ENCODE peak calls at places on chromosomes 7 and 10, in nine cellular contexts. T is K562, I is H1, P is A549, H is transverse colon, Q is sigmoid colon, L is SK-N-SH, N is ovary, Z is HepG2. J is an unnamed sample.
A peak's percentile ranks its signal among the peaks of the same experiment; 100 is the strongest.

GRCh38 chr7:134752006-134752760 is 27.3 kb upstream of the CALD1 start:
- DNase-seq in Z (no peak), H (no peak), I (no peak), L (no peak), Q (no peak), N (no peak), T (no peak), P (no peak), J (no peak)

GRCh38 chr7:117567781-117568180 is 88.0 kb downstream of the CFTR start:
- DNase-seq in I (no peak), Z (no peak), N (no peak), L (no peak), Q (no peak), H (no peak), P (no peak), T (no peak), J (no peak)

GRCh38 chr10:80108576-80109239 is 23.8 kb upstream of the PLAC9 start:
- DNase-seq in Q (no peak), I (no peak), P (no peak), N (no peak), H (no peak), T (no peak), Z (no peak), L (no peak), J (no peak)

GRCh38 chr7:25669954-25670841 is 441.9 kb upstream of the NPVF start:
- DNase-seq in N (peak; percentile 62), P (no peak), Z (no peak), H (peak; percentile 24), I (no peak), T (no peak), Q (peak; percentile 83), L (no peak), J (peak; percentile 44)

GRCh38 chr10:1300218-1300617 is 244.0 kb downstream of the WDR37 start:
- DNase-seq in I (peak; percentile 11), P (no peak), T (no peak), N (no peak), Q (no peak), L (no peak), H (no peak), Z (no peak), J (no peak)

GRCh38 chr10:114306116-114306973 is 67.3 kb downstream of the VWA2 start:
- DNase-seq in Q (peak; percentile 45), H (no peak), N (no peak), I (no peak), T (no peak), P (peak; percentile 78), Z (no peak), L (no peak), J (no peak)

GRCh38 chr7:69790915-69791473 is 192.7 kb downstream of the AUTS2 start:
- DNase-seq in Z (no peak), N (no peak), L (no peak), I (no peak), H (no peak), Q (no peak), T (no peak), P (no peak), J (no peak)

GRCh38 chr7:157009778-157010587 is 480 bp downstream of the MNX1 start:
- DNase-seq in N (no peak), T (peak; percentile 59), L (peak; percentile 68), P (no peak), H (no peak), I (no peak), Q (no peak), Z (no peak), J (no peak)

GRCh38 chr10:68559872-68560200 is 301 bp upstream of the TET1 start:
- DNase-seq in Q (peak; percentile 69), H (no peak), N (no peak), Z (no peak), L (no peak), I (no peak), T (no peak), P (no peak), J (peak; percentile 22)

GRCh38 chr10:69232736-69233135 is 12.6 kb downstream of the HKDC1 start:
- DNase-seq in T (no peak), Q (no peak), L (no peak), N (no peak), I (no peak), P (no peak), Z (no peak), H (peak; percentile 70), J (no peak)

GRCh38 chr7:157813741-157814661 is 477.2 kb downstream of the DNAJB6 start:
- DNase-seq in Q (peak; percentile 57), H (no peak), L (no peak), P (no peak), I (no peak), Z (no peak), N (no peak), T (no peak), J (no peak)

GRCh38 chr10:90855126-90855525 is 2.7 kb downstream of the HTR7 start:
- DNase-seq in H (no peak), Z (no peak), N (no peak), Q (no peak), P (no peak), I (no peak), T (no peak), L (no peak), J (no peak)

GRCh38 chr7:20744913-20745587 is 41.6 kb downstream of the SP8 start:
- DNase-seq in P (peak; percentile 50), T (peak; percentile 10), Q (no peak), L (no peak), Z (no peak), N (no peak), I (no peak), H (no peak), J (no peak)

GRCh38 chr10:116741391-116742351 is 695 bp downstream of the HSPA12A start:
- DNase-seq in N (peak; percentile 67), P (no peak), L (peak; percentile 78), T (peak; percentile 9), I (peak; percentile 61), H (peak; percentile 18), Z (no peak), Q (peak; percentile 70), J (no peak)

GRCh38 chr10:133390597-133391248 is 3.2 kb upstream of the MTG1 start:
- DNase-seq in Q (peak; percentile 41), L (no peak), H (no peak), N (no peak), Z (no peak), T (no peak), I (no peak), P (no peak), J (no peak)

GRCh38 chr10:28984431-28984830 is 304.4 kb upstream of the LYZL1 start:
- DNase-seq in P (peak; percentile 76), T (peak; percentile 67), N (peak; percentile 89), H (peak; percentile 44), Z (peak; percentile 33), L (no peak), I (no peak), Q (peak; percentile 89), J (peak; percentile 53)

GRCh38 chr10:59176241-59177030 is at the start of gene PHYHIPL:
- DNase-seq in I (peak; percentile 79), H (no peak), Z (peak; percentile 63), P (peak; percentile 14), N (peak; percentile 8), T (no peak), L (peak; percentile 88), Q (peak; percentile 52), J (no peak)

DNA sequence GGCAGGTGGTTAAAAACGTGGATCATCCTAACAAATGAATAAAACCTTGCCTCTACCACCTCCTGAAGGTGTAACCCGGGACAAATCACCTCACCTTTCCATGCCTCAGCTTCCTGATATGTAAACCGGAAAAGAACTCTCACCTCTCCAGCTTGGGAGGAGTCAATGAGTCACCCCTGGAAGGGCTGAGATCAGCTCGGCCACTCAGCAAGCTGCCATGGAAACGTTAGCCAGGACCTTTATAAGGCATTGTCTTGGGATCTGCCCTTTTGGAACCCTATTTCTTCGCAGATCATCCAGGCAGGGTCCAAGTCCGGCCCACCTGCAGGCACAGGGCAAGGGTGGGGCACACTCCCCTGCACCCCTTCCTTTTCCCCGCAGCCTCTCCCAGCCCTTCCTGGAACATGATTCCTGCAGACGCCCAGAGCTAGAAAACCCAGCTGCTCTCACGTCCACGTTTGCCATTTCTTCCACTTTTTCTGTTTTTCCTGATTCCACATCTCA is 81.6 kb upstream of the PFKP start:
- DNase-seq in P (peak; percentile 53), N (no peak), I (no peak), L (no peak), H (peak; percentile 75), Q (no peak), Z (no peak), T (peak; percentile 26), J (no peak)
- TF ChIP-seq EP300 in P (no peak), N (no peak), I (no peak), L (no peak), H (no peak), Q (no peak), Z (no peak), T (no peak), J (no peak)

DNA sequence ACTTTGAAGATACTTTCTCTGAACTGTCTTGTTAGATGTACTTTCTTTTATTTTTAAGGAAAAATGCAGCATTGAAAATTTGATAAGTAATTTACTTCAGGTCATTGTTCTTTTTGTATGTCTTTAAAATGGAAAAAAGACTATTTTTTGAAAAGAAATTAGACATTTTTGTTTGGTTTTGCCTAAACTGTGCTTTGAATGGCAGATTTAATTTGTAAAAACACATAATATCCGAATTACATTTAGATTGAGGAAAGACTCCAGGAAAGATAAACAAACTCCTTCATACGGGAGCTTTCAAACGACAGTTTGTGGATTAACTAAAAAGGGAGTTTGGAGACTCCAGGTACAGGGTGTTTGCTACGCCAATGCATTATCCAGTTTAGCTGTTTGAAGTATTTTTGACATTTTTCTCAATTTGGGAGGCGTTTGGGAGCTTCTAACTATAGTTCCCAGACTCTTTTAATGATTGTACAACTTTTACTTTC is 36.1 kb downstream of the CPED1 start:
- DNase-seq in Z (no peak), H (no peak), L (no peak), Q (no peak), P (no peak), I (no peak), N (no peak), T (no peak), J (no peak)
- H3K4me3 ChIP-seq in Z (no peak overlapping the region), H (no peak overlapping the region), L (no peak overlapping the region), Q (no peak overlapping the region), P (no peak overlapping the region), I (no peak overlapping the region), N (no peak overlapping the region), T (no peak overlapping the region), J (no peak overlapping the region)

GRCh38 chr7:49769285-49769857 is 4.1 kb upstream of the VWC2 start:
- DNase-seq in I (no peak), L (no peak), P (no peak), Z (no peak), N (no peak), Q (no peak), H (no peak), T (no peak), J (no peak)
- H3K4me1 ChIP-seq in I (peaks cover 3% of the 10 kb centered on the region), L (no peaks in the 10 kb centered on the region), P (no peaks in the 10 kb centered on the region), Z (no peaks in the 10 kb centered on the region), N (no peaks in the 10 kb centered on the region), Q (peaks cover 14% of the 10 kb centered on the region), H (peaks cover 13% of the 10 kb centered on the region), T (no peaks in the 10 kb centered on the region), J (peaks cover 18% of the 10 kb centered on the region)

GRCh38 chr10:77673086-77673485 is 35.5 kb upstream of the KCNMA1 start:
- DNase-seq in Z (no peak), I (peak; percentile 33), H (no peak), N (no peak), P (no peak), T (peak; percentile 20), Q (no peak), L (no peak), J (no peak)
- TF ChIP-seq EP300 in Z (no peak), I (no peak), H (no peak), N (no peak), P (no peak), T (no peak), Q (no peak), L (no peak), J (no peak)

J was measured in tibial nerve.